ENCODE peak calls at places on chromosomes 6 and 20, in five cellular contexts. B is astrocyte of the spinal cord; S is cardiac fibroblast; K is CD8-positive, alpha-beta memory T cell; Y is upper lobe of right lung. L is an unnamed sample.
A peak's percentile ranks its signal among the peaks of the same experiment; 100 is the strongest.

GRCh38 chr6:8387942-8388437 is 47.4 kb downstream of the SLC35B3 start:
- DNase-seq in B (no peak), S (no peak), K (no peak), Y (no peak), L (no peak)

GRCh38 chr6:170185175-170185970 is 105.5 kb downstream of the DLL1 start:
- DNase-seq in B (no peak), S (no peak), K (no peak), Y (peak; percentile 58), L (no peak)

GRCh38 chr6:43772571-43773049 is 2.6 kb downstream of the VEGFA start:
- DNase-seq in B (peak; percentile 25), S (peak; percentile 20), K (no peak), Y (no peak), L (peak; percentile 22)

GRCh38 chr6:162154930-162155329 is 572.6 kb downstream of the PRKN start:
- DNase-seq in B (no peak), S (no peak), K (no peak), Y (no peak), L (no peak)

GRCh38 chr6:169960891-169961611 is 209.6 kb downstream of the ERMARD start:
- DNase-seq in B (no peak), S (no peak), K (no peak), Y (peak; percentile 56), L (no peak)

GRCh38 chr6:15403094-15403493 is 157.2 kb downstream of the JARID2 start:
- DNase-seq in B (no peak), S (no peak), K (no peak), Y (no peak), L (no peak)

GRCh38 chr6:165663736-165664552 is 903 bp upstream of the PDE10A start:
- DNase-seq in B (no peak), S (no peak), K (no peak), Y (no peak), L (no peak)

GRCh38 chr6:16130437-16130891 is 1.6 kb downstream of the MYLIP start:
- DNase-seq in B (peak; percentile 13), S (peak; percentile 6), K (no peak), Y (no peak), L (peak; percentile 15)

GRCh38 chr6:150353445-150353844 is 15.4 kb upstream of the IYD start:
- DNase-seq in B (no peak), S (no peak), K (no peak), Y (no peak), L (no peak)

GRCh38 chr6:14738933-14739332 is 506.9 kb upstream of the JARID2 start:
- DNase-seq in B (no peak), S (no peak), K (no peak), Y (no peak), L (no peak)

GRCh38 chr6:29589423-29590048 is 4.6 kb downstream of the OR2H2 start:
- DNase-seq in B (peak; percentile 51), S (peak; percentile 68), K (peak; percentile 21), Y (no peak), L (peak; percentile 72)

GRCh38 chr20:24588725-24589340 is 119.4 kb downstream of the SYNDIG1 start:
- DNase-seq in B (no peak), S (no peak), K (no peak), Y (no peak), L (no peak)

GRCh38 chr6:161463061-161463460 is 189.2 kb upstream of the AGPAT4 start:
- DNase-seq in B (no peak), S (no peak), K (no peak), Y (no peak), L (no peak)

GRCh38 chr6:28710466-28711191 is 184.9 kb downstream of the GPX5 start:
- DNase-seq in B (peak; percentile 33), S (peak; percentile 90), K (no peak), Y (no peak), L (peak; percentile 44)

GRCh38 chr20:48921168-48921882 is at the start of gene ARFGEF2:
- DNase-seq in B (peak; percentile 91), S (peak; percentile 86), K (peak; percentile 87), Y (peak; percentile 97), L (peak; percentile 93)

GRCh38 chr6:35469711-35470662 is 1.8 kb downstream of the RPL10A start:
- DNase-seq in B (no peak), S (peak; percentile 36), K (peak; percentile 23), Y (no peak), L (no peak)
- H3K4me3 ChIP-seq in B (peak overlapping the region; percentile 98), S (peak overlapping the region; percentile 94), K (peak overlapping the region; percentile 92), Y (peak overlapping the region; percentile 91), L (peak overlapping the region; percentile 99)

DNA sequence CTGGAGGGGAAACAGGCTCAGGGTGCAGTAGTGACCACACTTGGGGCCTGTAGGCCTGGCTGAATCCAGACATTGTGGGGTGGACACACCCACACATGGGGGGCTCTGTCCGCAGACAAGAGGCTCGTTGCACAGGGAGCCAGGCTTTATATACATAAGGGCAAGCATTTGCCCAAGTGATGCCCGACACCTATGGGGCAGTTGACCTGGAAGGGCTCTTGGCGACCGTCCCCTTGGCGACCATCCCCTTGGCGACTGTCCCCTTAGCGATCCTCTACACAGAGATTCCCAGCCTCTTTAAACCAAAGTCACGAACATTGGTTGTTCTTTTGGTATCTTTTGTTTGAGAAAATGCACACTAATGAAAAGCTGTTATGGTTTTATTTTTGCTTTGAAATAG is 2.7 kb downstream of the TOX2 start:
- DNase-seq in B (no peak), S (no peak), K (no peak), Y (peak; percentile 46), L (no peak)
- H3K4me3 ChIP-seq in B (no peak overlapping the region), S (no peak overlapping the region), K (no peak overlapping the region), Y (no peak overlapping the region), L (no peak overlapping the region)

DNA sequence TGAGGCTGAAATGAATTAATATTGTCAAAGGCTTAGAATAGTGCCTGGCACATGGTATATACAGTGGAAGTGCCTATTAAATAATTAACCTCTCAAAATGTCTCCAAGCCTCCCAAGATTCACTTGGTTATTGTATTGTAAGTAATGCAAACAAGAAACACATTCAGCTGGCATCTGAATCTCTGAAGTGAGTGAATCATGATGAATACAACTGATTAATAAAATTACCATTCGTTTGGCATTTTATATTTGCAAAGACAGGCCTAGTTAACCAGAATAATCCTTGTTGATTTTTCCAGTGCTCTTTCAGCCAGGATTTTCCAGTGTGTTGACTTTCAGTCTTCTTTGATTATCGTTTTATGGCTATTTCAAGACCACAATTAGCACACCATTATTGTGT is 20.4 kb downstream of the SLC22A2 start:
- DNase-seq in B (no peak), S (peak; percentile 29), K (no peak), Y (no peak), L (no peak)
- H3K4me3 ChIP-seq in B (no peak overlapping the region), S (no peak overlapping the region), K (no peak overlapping the region), Y (no peak overlapping the region), L (no peak overlapping the region)

GRCh38 chr6:95866732-95867131 is 149.0 kb upstream of the FUT9 start:
- DNase-seq in B (no peak), S (peak; percentile 3), K (no peak), Y (no peak), L (peak; percentile 7)
- H3K4me3 ChIP-seq in B (no peak overlapping the region), S (no peak overlapping the region), K (no peak overlapping the region), Y (no peak overlapping the region), L (no peak overlapping the region)

GRCh38 chr6:30889921-30890645 is 5.8 kb downstream of the DDR1 start:
- DNase-seq in B (peak; percentile 30), S (no peak), K (no peak), Y (peak; percentile 42), L (no peak)

GRCh38 chr6:30889138-30889885 is 5.0 kb downstream of the DDR1 start:
- DNase-seq in B (no peak), S (no peak), K (no peak), Y (no peak), L (no peak)

GRCh38 chr6:30886897-30887255 is 2.6 kb downstream of the DDR1 start:
- DNase-seq in B (no peak), S (no peak), K (no peak), Y (no peak), L (no peak)

GRCh38 chr6:30887901-30888300 is 3.6 kb downstream of the DDR1 start:
- DNase-seq in B (no peak), S (peak; percentile 20), K (no peak), Y (peak; percentile 0), L (no peak)

DNA sequence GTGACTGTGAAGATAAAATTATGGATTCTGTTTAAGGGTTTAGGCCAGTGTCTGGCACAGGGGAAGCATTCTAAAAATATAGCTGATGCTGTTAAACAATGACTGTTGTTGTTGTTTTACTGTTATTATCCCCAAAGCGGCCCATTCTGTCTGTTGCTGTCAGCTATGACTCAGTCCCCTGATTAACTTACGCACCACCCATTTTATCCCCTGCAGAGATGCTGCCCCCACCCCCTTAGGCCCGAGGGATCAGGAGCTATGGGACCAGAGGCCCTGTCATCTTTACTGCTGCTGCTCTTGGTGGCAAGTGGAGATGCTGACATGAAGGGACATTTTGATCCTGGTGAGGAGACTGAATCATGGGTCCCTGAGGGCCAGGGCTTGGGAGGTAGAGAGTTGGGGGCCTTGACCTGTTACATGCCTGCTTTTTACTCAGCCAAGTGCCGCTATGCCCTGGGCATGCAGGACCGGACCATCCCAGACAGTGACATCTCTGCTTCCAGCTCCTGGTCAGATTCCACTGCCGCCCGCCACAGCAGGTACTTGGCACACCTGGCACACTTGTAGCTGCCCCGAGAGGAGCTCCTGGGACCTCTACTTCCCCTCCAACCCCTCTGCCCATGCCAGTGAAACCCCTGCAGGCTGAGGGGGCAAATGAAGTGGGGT is 4.3 kb downstream of the DDR1 start:
- DNase-seq in B (peak; percentile 31), S (peak; percentile 76), K (no peak), Y (peak; percentile 50), L (peak; percentile 54)
- H3K4me3 ChIP-seq in B (no peak overlapping the region), S (no peak overlapping the region), K (no peak overlapping the region), Y (no peak overlapping the region), L (no peak overlapping the region)

GRCh38 chr6:2942916-2943563 is 28.3 kb downstream of the SERPINB6 start:
- DNase-seq in B (no peak), S (no peak), K (peak; percentile 15), Y (no peak), L (no peak)
- H3K4me3 ChIP-seq in B (no peak overlapping the region), S (no peak overlapping the region), K (peak overlapping the region; percentile 46), Y (no peak overlapping the region), L (no peak overlapping the region)

GRCh38 chr6:112802154-112802553 is 455.0 kb downstream of the RFPL4B start:
- DNase-seq in B (peak; percentile 88), S (peak; percentile 81), K (no peak), Y (no peak), L (peak; percentile 84)
- H3K4me3 ChIP-seq in B (no peak overlapping the region), S (no peak overlapping the region), K (no peak overlapping the region), Y (no peak overlapping the region), L (no peak overlapping the region)

DNA sequence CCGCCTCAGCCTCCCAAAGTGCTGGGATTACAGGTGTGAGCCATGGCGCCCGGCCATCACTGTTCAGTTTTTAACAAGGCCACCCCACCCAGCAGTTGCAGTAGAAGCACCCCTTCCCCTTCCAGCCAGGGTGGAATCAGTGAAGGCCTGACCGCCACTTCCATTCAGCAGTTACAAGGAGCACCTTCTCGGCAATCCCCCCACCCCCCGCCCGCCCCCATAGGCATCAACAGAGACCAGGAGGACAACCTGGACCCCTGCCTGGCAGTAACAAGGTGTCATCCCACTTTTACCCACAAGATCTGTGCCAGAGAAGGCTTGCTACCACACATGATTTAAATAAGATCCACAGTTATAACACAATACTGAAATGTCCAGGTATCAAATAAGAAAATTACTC is 23.1 kb downstream of the NCR2 start:
- DNase-seq in B (no peak), S (no peak), K (no peak), Y (no peak), L (no peak)
- H3K4me3 ChIP-seq in B (no peak overlapping the region), S (no peak overlapping the region), K (no peak overlapping the region), Y (no peak overlapping the region), L (no peak overlapping the region)

GRCh38 chr6:18260448-18261106 is 3.8 kb downstream of the DEK start:
- DNase-seq in B (peak; percentile 40), S (peak; percentile 33), K (peak; percentile 11), Y (no peak), L (peak; percentile 45)
- H3K4me3 ChIP-seq in B (no peak overlapping the region), S (no peak overlapping the region), K (no peak overlapping the region), Y (no peak overlapping the region), L (no peak overlapping the region)

L was measured in choroid plexus epithelial cell.